ENCODE peak calls at places on chromosomes 5 and 9, in five cellular contexts. One of them, this sample, is unnamed.

GRCh38 chr5:151739395-151739794 is 19.0 kb downstream of the ATOX1 start:
- DNase-seq in spleen: no peak
- DNase-seq in astrocyte of the spinal cord: peak; percentile 28
- DNase-seq in AG09309: no peak
- DNase-seq in epithelial cell of esophagus: no peak
- DNase-seq in this sample: no peak

GRCh38 chr5:109399092-109399759 is 10.5 kb downstream of the PJA2 start:
- DNase-seq in epithelial cell of esophagus: no peak
- DNase-seq in spleen: no peak
- DNase-seq in astrocyte of the spinal cord: no peak
- DNase-seq in AG09309: no peak
- DNase-seq in this sample: no peak

GRCh38 chr5:180811012-180811622 is 8.5 kb upstream of the MGAT1 start:
- DNase-seq in AG09309: no peak
- DNase-seq in astrocyte of the spinal cord: no peak
- DNase-seq in epithelial cell of esophagus: no peak
- DNase-seq in spleen: no peak
- DNase-seq in this sample: no peak

GRCh38 chr5:179814090-179814489 is 6.6 kb upstream of the SQSTM1 start:
- DNase-seq in spleen: no peak
- DNase-seq in AG09309: no peak
- DNase-seq in epithelial cell of esophagus: no peak
- DNase-seq in astrocyte of the spinal cord: no peak
- DNase-seq in this sample: no peak

GRCh38 chr9:95143591-95144561 is 173.6 kb downstream of the FANCC start:
- DNase-seq in epithelial cell of esophagus: no peak
- DNase-seq in spleen: no peak
- DNase-seq in astrocyte of the spinal cord: peak; percentile 84
- DNase-seq in AG09309: peak; percentile 74
- DNase-seq in this sample: no peak

GRCh38 chr5:80181618-80182211 is 74.1 kb downstream of the SERINC5 start:
- DNase-seq in AG09309: no peak
- DNase-seq in astrocyte of the spinal cord: no peak
- DNase-seq in spleen: no peak
- DNase-seq in epithelial cell of esophagus: peak; percentile 92
- DNase-seq in this sample: peak; percentile 52

GRCh38 chr9:28155067-28155466 is 581.8 kb upstream of the C9orf72 start:
- DNase-seq in AG09309: no peak
- DNase-seq in epithelial cell of esophagus: no peak
- DNase-seq in spleen: no peak
- DNase-seq in astrocyte of the spinal cord: peak; percentile 14
- DNase-seq in this sample: no peak

GRCh38 chr9:6873862-6874261 is 116.1 kb downstream of the KDM4C start:
- DNase-seq in spleen: no peak
- DNase-seq in epithelial cell of esophagus: no peak
- DNase-seq in AG09309: peak; percentile 5
- DNase-seq in astrocyte of the spinal cord: peak; percentile 57
- DNase-seq in this sample: no peak

GRCh38 chr9:99822096-99822595 is 461 bp downstream of the NR4A3 start:
- DNase-seq in astrocyte of the spinal cord: no peak
- DNase-seq in spleen: peak; percentile 93
- DNase-seq in AG09309: no peak
- DNase-seq in epithelial cell of esophagus: peak; percentile 18
- DNase-seq in this sample: no peak

GRCh38 chr9:113619156-113619861 is 155.8 kb downstream of the RGS3 start:
- DNase-seq in epithelial cell of esophagus: no peak
- DNase-seq in AG09309: no peak
- DNase-seq in spleen: peak; percentile 71
- DNase-seq in astrocyte of the spinal cord: no peak
- DNase-seq in this sample: no peak

GRCh38 chr9:104961238-104961637 is 33.3 kb upstream of the ABCA1 start:
- DNase-seq in AG09309: no peak
- DNase-seq in astrocyte of the spinal cord: peak; percentile 61
- DNase-seq in spleen: no peak
- DNase-seq in epithelial cell of esophagus: peak; percentile 93
- DNase-seq in this sample: no peak

GRCh38 chr5:82881571-82882200 is 195.5 kb downstream of the TMEM167A start:
- DNase-seq in AG09309: no peak
- DNase-seq in astrocyte of the spinal cord: no peak
- DNase-seq in spleen: no peak
- DNase-seq in epithelial cell of esophagus: no peak
- DNase-seq in this sample: no peak

GRCh38 chr5:111252799-111253564 is 28.8 kb downstream of the CAMK4 start:
- DNase-seq in spleen: no peak
- DNase-seq in AG09309: no peak
- DNase-seq in epithelial cell of esophagus: no peak
- DNase-seq in astrocyte of the spinal cord: no peak
- DNase-seq in this sample: no peak

GRCh38 chr9:133108794-133109641 is 12.0 kb downstream of the RALGDS start:
- DNase-seq in astrocyte of the spinal cord: no peak
- DNase-seq in epithelial cell of esophagus: no peak
- DNase-seq in AG09309: no peak
- DNase-seq in spleen: peak; percentile 67
- DNase-seq in this sample: no peak

GRCh38 chr5:6358434-6358820 is 19.9 kb downstream of the MED10 start:
- DNase-seq in spleen: no peak
- DNase-seq in astrocyte of the spinal cord: no peak
- DNase-seq in AG09309: no peak
- DNase-seq in epithelial cell of esophagus: no peak
- DNase-seq in this sample: no peak

DNA sequence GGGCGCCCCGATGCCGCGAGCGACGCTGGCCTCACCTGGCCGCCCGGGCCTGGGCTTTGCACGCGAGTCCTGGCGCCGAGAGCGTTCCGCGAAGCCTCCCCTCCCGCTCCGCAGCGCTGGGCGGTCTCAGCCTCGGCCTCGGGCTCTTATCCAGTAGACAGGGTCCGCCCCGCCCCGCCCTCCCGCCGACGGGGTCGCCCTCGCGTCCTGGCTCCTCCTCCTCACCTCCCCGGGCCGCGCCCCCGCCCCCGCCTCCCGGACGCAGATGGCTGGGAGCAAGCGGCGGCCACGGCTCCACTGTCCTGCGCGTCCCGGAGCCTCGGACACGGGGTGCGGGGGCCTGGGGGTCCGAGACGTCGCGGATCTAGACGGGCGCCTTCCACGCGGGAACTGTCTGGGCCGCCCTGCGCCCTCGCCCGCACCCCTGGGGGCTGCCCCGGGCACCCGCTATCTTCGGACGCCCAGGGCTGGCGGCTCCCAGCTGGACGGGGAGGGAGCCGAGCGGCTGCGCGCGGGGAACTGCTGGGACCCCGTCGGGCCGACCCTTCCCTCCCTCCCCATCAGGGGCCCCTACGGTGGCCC is at the start of gene SLC6A3:
- DNase-seq in AG09309: no peak
- DNase-seq in epithelial cell of esophagus: peak; percentile 5
- DNase-seq in astrocyte of the spinal cord: no peak
- DNase-seq in spleen: no peak
- DNase-seq in this sample: no peak
- H3K4me3 ChIP-seq in AG09309: no peak within 1 kb of the TSS
- H3K4me3 ChIP-seq in epithelial cell of esophagus: no peak within 1 kb of the TSS
- H3K4me3 ChIP-seq in astrocyte of the spinal cord: no peak within 1 kb of the TSS
- H3K4me3 ChIP-seq in spleen: peak within 1 kb of the TSS; percentile 21
- H3K4me3 ChIP-seq in this sample: no peak within 1 kb of the TSS

GRCh38 chr9:16594787-16595186 is 275.7 kb downstream of the BNC2 start:
- DNase-seq in epithelial cell of esophagus: no peak
- DNase-seq in astrocyte of the spinal cord: no peak
- DNase-seq in spleen: no peak
- DNase-seq in AG09309: no peak
- DNase-seq in this sample: no peak
- TF ChIP-seq CTCF in epithelial cell of esophagus: no peak
- TF ChIP-seq CTCF in astrocyte of the spinal cord: no peak
- TF ChIP-seq CTCF in spleen: no peak
- TF ChIP-seq CTCF in AG09309: no peak
- TF ChIP-seq CTCF in this sample: no peak

DNA sequence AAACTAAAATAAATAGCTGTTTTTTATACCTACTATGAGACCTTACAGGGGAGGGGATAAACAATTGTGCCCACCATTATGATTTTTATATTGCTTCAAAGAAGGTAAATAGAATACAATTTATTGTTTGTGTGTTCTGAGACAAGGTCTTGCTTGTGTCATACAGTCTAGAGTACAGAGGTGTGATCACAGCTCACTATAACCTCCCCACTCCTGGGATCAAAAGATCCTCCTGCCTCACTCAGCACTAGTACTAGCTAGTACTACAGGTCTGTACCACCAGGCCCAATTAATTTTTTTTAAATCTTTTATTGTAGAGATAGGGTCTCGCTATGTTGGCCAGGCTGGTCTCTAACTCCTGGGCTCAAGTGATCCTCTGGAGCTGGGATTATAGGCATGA is 11.3 kb downstream of the TLE1 start:
- DNase-seq in epithelial cell of esophagus: no peak
- DNase-seq in astrocyte of the spinal cord: no peak
- DNase-seq in AG09309: no peak
- DNase-seq in spleen: no peak
- DNase-seq in this sample: no peak
- H3K4me3 ChIP-seq in epithelial cell of esophagus: no peak overlapping the region
- H3K4me3 ChIP-seq in astrocyte of the spinal cord: no peak overlapping the region
- H3K4me3 ChIP-seq in AG09309: no peak overlapping the region
- H3K4me3 ChIP-seq in spleen: no peak overlapping the region
- H3K4me3 ChIP-seq in this sample: no peak overlapping the region

DNA sequence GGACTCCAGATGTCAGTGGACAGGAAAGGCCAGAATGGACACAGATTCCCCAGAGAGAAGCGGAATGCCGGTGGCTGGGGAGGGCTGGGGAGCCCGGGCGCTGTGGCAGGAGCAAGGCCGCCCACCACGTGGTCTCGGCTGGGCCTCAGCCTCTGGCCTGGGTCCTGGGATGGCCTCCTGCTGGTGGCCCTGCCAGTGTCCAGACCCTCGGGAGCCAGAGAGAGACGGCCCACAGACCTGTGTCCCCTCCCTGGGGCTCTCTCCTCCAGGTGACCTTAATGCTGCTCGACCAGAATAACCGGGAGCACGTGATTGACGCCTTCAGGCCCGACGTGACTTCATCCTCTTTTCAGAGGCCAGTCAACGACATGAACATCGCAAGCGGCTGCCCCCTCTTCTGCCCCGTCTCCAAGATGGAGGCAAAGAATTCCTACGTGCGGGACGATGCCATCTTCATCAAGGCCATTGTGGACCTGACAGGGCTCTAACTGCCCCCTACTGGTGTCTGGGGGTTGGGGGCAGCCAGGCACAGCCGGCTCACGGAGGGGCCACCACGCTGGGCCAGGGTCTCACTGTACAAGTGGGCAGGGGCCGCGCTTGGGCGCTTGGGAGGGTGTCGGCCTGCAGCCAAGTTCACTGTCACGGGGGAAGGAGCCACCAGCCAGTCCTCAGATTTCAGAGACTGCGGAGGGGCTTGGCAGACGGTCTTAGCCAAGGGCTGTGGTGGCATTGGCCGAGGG is 19.0 kb downstream of the FBXW5 start:
- DNase-seq in spleen: no peak
- DNase-seq in epithelial cell of esophagus: no peak
- DNase-seq in astrocyte of the spinal cord: no peak
- DNase-seq in AG09309: no peak
- DNase-seq in this sample: no peak
- TF ChIP-seq CTCF in spleen: no peak
- TF ChIP-seq CTCF in epithelial cell of esophagus: no peak
- TF ChIP-seq CTCF in astrocyte of the spinal cord: peak; percentile 3
- TF ChIP-seq CTCF in AG09309: no peak
- TF ChIP-seq CTCF in this sample: no peak

This sample was measured in epithelial cell of proximal tubule.